ENCODE peak calls at places on chromosomes 11 and 22, in six cellular contexts. U is colonic mucosa, T is neural progenitor cell, V is K562, G is H9, W is H1. I is an unnamed sample.
A peak's percentile ranks its signal among the peaks of the same experiment; 100 is the strongest.

GRCh38 chr11:28727254-28727653 is 619.1 kb downstream of the METTL15 start:
- DNase-seq in U (no peak), T (no peak), V (no peak), G (no peak), W (no peak), I (no peak)

GRCh38 chr11:63508009-63508408 is 2.1 kb downstream of the LGALS12 start:
- DNase-seq in U (peak; percentile 42), T (peak; percentile 71), V (peak; percentile 40), G (peak; percentile 88), W (peak; percentile 54), I (peak; percentile 92)

GRCh38 chr11:7677071-7677470 is 3.8 kb upstream of the CYB5R2 start:
- DNase-seq in U (no peak), T (no peak), V (no peak), G (no peak), W (no peak), I (no peak)

GRCh38 chr11:131766637-131767036 is 396.2 kb downstream of the NTM start:
- DNase-seq in U (no peak), T (no peak), V (no peak), G (no peak), W (no peak), I (no peak)

GRCh38 chr11:119737678-119738439 is 8.9 kb upstream of the NECTIN1 start:
- DNase-seq in U (no peak), T (no peak), V (no peak), G (no peak), W (no peak), I (no peak)

GRCh38 chr11:4960877-4961276 is 5.4 kb upstream of the OR51A2 start:
- DNase-seq in U (no peak), T (no peak), V (no peak), G (no peak), W (no peak), I (no peak)

GRCh38 chr11:23263466-23263865 is 403.2 kb upstream of the CCDC179 start:
- DNase-seq in U (no peak), T (no peak), V (no peak), G (no peak), W (no peak), I (no peak)

GRCh38 chr11:125569913-125570621 is 790 bp downstream of the EI24 start:
- DNase-seq in U (no peak), T (peak; percentile 12), V (no peak), G (no peak), W (no peak), I (no peak)

GRCh38 chr11:110032257-110032656 is 60.9 kb upstream of the ZC3H12C start:
- DNase-seq in U (no peak), T (peak; percentile 20), V (no peak), G (no peak), W (no peak), I (no peak)

GRCh38 chr11:75024764-75025211 is 36.1 kb downstream of the NEU3 start:
- DNase-seq in U (no peak), T (no peak), V (peak; percentile 28), G (no peak), W (no peak), I (no peak)

GRCh38 chr11:1908579-1908978 is 10.9 kb upstream of the TNNT3 start:
- DNase-seq in U (no peak), T (no peak), V (no peak), G (no peak), W (no peak), I (no peak)

GRCh38 chr11:94656968-94657367 is 89.8 kb downstream of the PIWIL4 start:
- DNase-seq in U (no peak), T (peak; percentile 12), V (no peak), G (peak; percentile 60), W (peak; percentile 25), I (peak; percentile 75)

GRCh38 chr11:1759851-1760220 is 3.9 kb downstream of the CTSD start:
- DNase-seq in U (no peak), T (no peak), V (no peak), G (no peak), W (no peak), I (no peak)

GRCh38 chr11:14411818-14412217 is 52.8 kb upstream of the RRAS2 start:
- DNase-seq in U (peak; percentile 20), T (no peak), V (no peak), G (no peak), W (no peak), I (peak; percentile 45)

GRCh38 chr22:29964777-29965176 is 81.8 kb downstream of the MTMR3 start:
- DNase-seq in U (no peak), T (no peak), V (no peak), G (no peak), W (no peak), I (no peak)

GRCh38 chr11:92246637-92247036 is 22.0 kb downstream of the FAT3 start:
- DNase-seq in U (no peak), T (no peak), V (no peak), G (no peak), W (no peak), I (no peak)

GRCh38 chr11:33437529-33437928 is 180.3 kb downstream of the HIPK3 start:
- DNase-seq in U (no peak), T (no peak), V (no peak), G (no peak), W (no peak), I (no peak)

GRCh38 chr11:35101223-35101622 is 37.7 kb upstream of the CD44 start:
- DNase-seq in U (no peak), T (no peak), V (no peak), G (no peak), W (no peak), I (no peak)

GRCh38 chr11:85844439-85845051 is 10.6 kb upstream of the CCDC83 start:
- DNase-seq in U (no peak), T (no peak), V (no peak), G (no peak), W (no peak), I (no peak)

GRCh38 chr11:129041611-129042018 is 98.9 kb upstream of the TP53AIP1 start:
- DNase-seq in U (no peak), T (no peak), V (no peak), G (no peak), W (no peak), I (no peak)

GRCh38 chr11:104614117-104614716 is 284.0 kb downstream of the CASP12 start:
- DNase-seq in U (no peak), T (no peak), V (no peak), G (no peak), W (no peak), I (no peak)

GRCh38 chr11:119116235-119116594 is 5.2 kb upstream of the HINFP start:
- DNase-seq in U (no peak), T (no peak), V (no peak), G (no peak), W (no peak), I (no peak)

GRCh38 chr11:108654994-108655631 is 9.8 kb upstream of the DDX10 start:
- DNase-seq in U (peak; percentile 63), T (peak; percentile 55), V (no peak), G (no peak), W (no peak), I (peak; percentile 76)

GRCh38 chr22:40727607-40728325 is 48.5 kb downstream of the MCHR1 start:
- DNase-seq in U (no peak), T (no peak), V (no peak), G (no peak), W (no peak), I (no peak)

GRCh38 chr22:40729284-40729683 is 50.0 kb downstream of the MCHR1 start:
- DNase-seq in U (no peak), T (no peak), V (no peak), G (no peak), W (no peak), I (no peak)

GRCh38 chr22:40733919-40734318 is 54.6 kb downstream of the MCHR1 start:
- DNase-seq in U (no peak), T (no peak), V (no peak), G (no peak), W (no peak), I (no peak)

GRCh38 chr22:40732996-40733292 is 53.7 kb downstream of the MCHR1 start:
- DNase-seq in U (no peak), T (no peak), V (no peak), G (no peak), W (no peak), I (no peak)

DNA sequence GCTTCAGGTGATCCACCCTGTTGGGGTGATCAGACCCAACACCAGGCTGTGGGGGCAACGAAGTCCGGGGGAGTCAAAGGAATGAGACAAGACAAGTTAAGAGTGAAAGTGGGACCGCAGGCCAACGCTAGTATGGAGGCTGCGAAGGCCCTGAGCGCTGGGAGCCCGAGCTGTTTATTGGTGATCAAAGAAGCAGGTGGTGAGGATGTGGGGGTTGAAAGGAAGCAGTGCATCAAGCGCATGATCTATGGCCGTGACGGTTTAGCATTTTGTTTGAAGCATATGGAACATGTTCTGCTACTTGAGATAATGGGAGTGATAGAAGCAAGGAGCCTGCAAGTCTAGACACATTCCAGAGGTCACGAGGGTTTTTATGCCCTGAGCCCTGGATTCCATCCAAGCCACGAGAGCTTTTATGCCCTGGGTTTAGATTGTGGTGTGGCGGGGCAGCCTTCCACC is 49.5 kb downstream of the MCHR1 start:
- DNase-seq in U (no peak), T (no peak), V (no peak), G (no peak), W (no peak), I (no peak)
- H3K9ac ChIP-seq in U (no peak overlapping the region), T (no peak overlapping the region), V (no peak overlapping the region), G (no peak overlapping the region), W (no peak overlapping the region), I (no peak overlapping the region)

GRCh38 chr22:50267591-50268390 is 2.4 kb downstream of the MAPK11 start:
- DNase-seq in U (peak; percentile 73), T (peak; percentile 72), V (peak; percentile 71), G (peak; percentile 69), W (no peak), I (peak; percentile 84)
- TF ChIP-seq CTCF in U (no peak), T (peak; percentile 45), V (no peak), G (peak; percentile 28), W (peak; percentile 32), I (peak; percentile 53)

GRCh38 chr11:2928605-2929510 is at the start of gene PHLDA2:
- DNase-seq in U (peak; percentile 73), T (peak; percentile 64), V (peak; percentile 75), G (peak; percentile 67), W (no peak), I (peak; percentile 87)

GRCh38 chr11:2930705-2931415 is 1.6 kb upstream of the PHLDA2 start:
- DNase-seq in U (peak; percentile 95), T (peak; percentile 79), V (peak; percentile 74), G (peak; percentile 98), W (peak; percentile 83), I (peak; percentile 98)

GRCh38 chr11:2931416-2931746 is 2.2 kb upstream of the PHLDA2 start:
- DNase-seq in U (no peak), T (no peak), V (no peak), G (no peak), W (no peak), I (no peak)

GRCh38 chr11:2929511-2929879 is 275 bp upstream of the PHLDA2 start:
- DNase-seq in U (peak; percentile 85), T (peak; percentile 57), V (peak; percentile 93), G (no peak), W (no peak), I (no peak)

GRCh38 chr11:2929880-2930704 is 872 bp upstream of the PHLDA2 start:
- DNase-seq in U (peak; percentile 79), T (peak; percentile 63), V (peak; percentile 73), G (peak; percentile 75), W (no peak), I (peak; percentile 90)
- H3K9ac ChIP-seq in U (peak overlapping the region; percentile 89), T (no peak overlapping the region), V (peak overlapping the region; percentile 81), G (peak overlapping the region; percentile 25), W (no peak overlapping the region), I (peak overlapping the region; percentile 38)

GRCh38 chr11:62061356-62062222 is 62.2 kb upstream of the INCENP start:
- DNase-seq in U (no peak), T (no peak), V (no peak), G (no peak), W (no peak), I (no peak)
- TF ChIP-seq CTCF in U (peak; percentile 31), T (peak; percentile 15), V (no peak), G (peak; percentile 57), W (peak; percentile 28), I (peak; percentile 62)

GRCh38 chr11:69491071-69492031 is 9.9 kb downstream of the LINC01488 start:
- DNase-seq in U (no peak), T (no peak), V (no peak), G (no peak), W (no peak), I (no peak)
- H3K9ac ChIP-seq in U (no peak overlapping the region), T (no peak overlapping the region), V (peak overlapping the region; percentile 17), G (no peak overlapping the region), W (no peak overlapping the region), I (no peak overlapping the region)

I was measured in endodermal cell.